ENCODE peak calls at places on chromosomes 1 and 21, in five cellular contexts. One of them, this sample, is unnamed. For H3K27me3, the result is how much of the 10 kb centered on the place peaks cover.

GRCh38 chr1:4754816-4755215 is 100.4 kb downstream of the AJAP1 start:
- DNase-seq in Peyer's patch: no peak
- DNase-seq in right cardiac atrium: no peak
- DNase-seq in MM.1S: no peak
- DNase-seq in body of pancreas: no peak
- DNase-seq in this sample: no peak

GRCh38 chr1:41023279-41023990 is 1.9 kb upstream of the SLFNL1 start:
- DNase-seq in Peyer's patch: no peak
- DNase-seq in body of pancreas: no peak
- DNase-seq in MM.1S: no peak
- DNase-seq in right cardiac atrium: no peak
- DNase-seq in this sample: no peak

GRCh38 chr1:26075421-26076144 is 8.2 kb upstream of the TRIM63 start:
- DNase-seq in MM.1S: no peak
- DNase-seq in body of pancreas: peak
- DNase-seq in right cardiac atrium: no peak
- DNase-seq in Peyer's patch: peak
- DNase-seq in this sample: no peak

GRCh38 chr1:178060789-178061556 is 32.9 kb upstream of the RASAL2 start:
- DNase-seq in MM.1S: no peak
- DNase-seq in Peyer's patch: no peak
- DNase-seq in right cardiac atrium: no peak
- DNase-seq in body of pancreas: peak
- DNase-seq in this sample: no peak

GRCh38 chr1:245969274-245969673 is 537.8 kb downstream of the SMYD3 start:
- DNase-seq in right cardiac atrium: no peak
- DNase-seq in body of pancreas: no peak
- DNase-seq in Peyer's patch: no peak
- DNase-seq in MM.1S: no peak
- DNase-seq in this sample: no peak

GRCh38 chr1:230879781-230880180 is 11.5 kb upstream of the C1orf198 start:
- DNase-seq in MM.1S: no peak
- DNase-seq in body of pancreas: no peak
- DNase-seq in Peyer's patch: no peak
- DNase-seq in right cardiac atrium: no peak
- DNase-seq in this sample: no peak

GRCh38 chr21:45537111-45537745 is 5.0 kb downstream of the SLC19A1 start:
- DNase-seq in right cardiac atrium: peak
- DNase-seq in body of pancreas: peak
- DNase-seq in Peyer's patch: peak
- DNase-seq in MM.1S: no peak
- DNase-seq in this sample: no peak

GRCh38 chr1:121558514-121558913 is 373.7 kb downstream of the SRGAP2C start:
- DNase-seq in Peyer's patch: no peak
- DNase-seq in right cardiac atrium: no peak
- DNase-seq in MM.1S: no peak
- DNase-seq in body of pancreas: no peak
- DNase-seq in this sample: no peak

GRCh38 chr1:91731815-91732214 is 154.1 kb downstream of the TGFBR3 start:
- DNase-seq in MM.1S: peak
- DNase-seq in body of pancreas: no peak
- DNase-seq in right cardiac atrium: no peak
- DNase-seq in Peyer's patch: no peak
- DNase-seq in this sample: peak

GRCh38 chr1:69459244-69459643 is 108.5 kb upstream of the LRRC7 start:
- DNase-seq in MM.1S: no peak
- DNase-seq in Peyer's patch: no peak
- DNase-seq in body of pancreas: no peak
- DNase-seq in right cardiac atrium: no peak
- DNase-seq in this sample: no peak

GRCh38 chr1:25914074-25914995 is 8.1 kb upstream of the STMN1 start:
- DNase-seq in Peyer's patch: no peak
- DNase-seq in body of pancreas: no peak
- DNase-seq in right cardiac atrium: no peak
- DNase-seq in MM.1S: no peak
- DNase-seq in this sample: no peak

GRCh38 chr1:23126801-23127200 is 41.9 kb downstream of the LUZP1 start:
- DNase-seq in right cardiac atrium: no peak
- DNase-seq in MM.1S: no peak
- DNase-seq in body of pancreas: no peak
- DNase-seq in Peyer's patch: no peak
- DNase-seq in this sample: no peak

GRCh38 chr1:31961536-31961935 is 23.4 kb upstream of the PTP4A2 start:
- DNase-seq in body of pancreas: no peak
- DNase-seq in MM.1S: no peak
- DNase-seq in right cardiac atrium: no peak
- DNase-seq in Peyer's patch: no peak
- DNase-seq in this sample: no peak

GRCh38 chr1:84121360-84121759 is 22.7 kb upstream of the PRKACB start:
- DNase-seq in body of pancreas: no peak
- DNase-seq in MM.1S: no peak
- DNase-seq in Peyer's patch: no peak
- DNase-seq in right cardiac atrium: no peak
- DNase-seq in this sample: no peak

GRCh38 chr1:31013187-31013864 is 52.2 kb downstream of the PUM1 start:
- DNase-seq in body of pancreas: no peak
- DNase-seq in MM.1S: no peak
- DNase-seq in right cardiac atrium: no peak
- DNase-seq in Peyer's patch: no peak
- DNase-seq in this sample: no peak

GRCh38 chr1:1273152-1273534 is 511 bp downstream of the UBE2J2 start:
- DNase-seq in body of pancreas: no peak
- DNase-seq in Peyer's patch: no peak
- DNase-seq in right cardiac atrium: no peak
- DNase-seq in MM.1S: no peak
- DNase-seq in this sample: no peak

GRCh38 chr1:113657126-113657525 is 102.2 kb downstream of the PHTF1 start:
- DNase-seq in right cardiac atrium: no peak
- DNase-seq in body of pancreas: no peak
- DNase-seq in Peyer's patch: no peak
- DNase-seq in MM.1S: peak
- DNase-seq in this sample: no peak

GRCh38 chr1:204190212-204191211 is 5.8 kb downstream of the KISS1 start:
- DNase-seq in MM.1S: no peak
- DNase-seq in body of pancreas: peak
- DNase-seq in right cardiac atrium: peak
- DNase-seq in Peyer's patch: peak
- DNase-seq in this sample: peak

GRCh38 chr1:38308780-38309179 is 262.2 kb upstream of the POU3F1 start:
- DNase-seq in MM.1S: no peak
- DNase-seq in Peyer's patch: no peak
- DNase-seq in body of pancreas: no peak
- DNase-seq in right cardiac atrium: no peak
- DNase-seq in this sample: no peak

GRCh38 chr1:53739109-53739681 is at the start of gene GLIS1:
- DNase-seq in body of pancreas: peak
- DNase-seq in Peyer's patch: peak
- DNase-seq in MM.1S: peak
- DNase-seq in right cardiac atrium: peak
- DNase-seq in this sample: peak

GRCh38 chr1:186574951-186575747 is 105.1 kb downstream of the PTGS2 start:
- DNase-seq in right cardiac atrium: no peak
- DNase-seq in Peyer's patch: no peak
- DNase-seq in MM.1S: no peak
- DNase-seq in body of pancreas: no peak
- DNase-seq in this sample: no peak

GRCh38 chr1:51516639-51517158 is 2.4 kb downstream of the EPS15 start:
- DNase-seq in Peyer's patch: no peak
- DNase-seq in MM.1S: no peak
- DNase-seq in body of pancreas: no peak
- DNase-seq in right cardiac atrium: no peak
- DNase-seq in this sample: no peak

GRCh38 chr21:33751120-33751519 is 108.8 kb downstream of the ITSN1 start:
- DNase-seq in body of pancreas: no peak
- DNase-seq in MM.1S: no peak
- DNase-seq in Peyer's patch: no peak
- DNase-seq in right cardiac atrium: no peak
- DNase-seq in this sample: no peak

GRCh38 chr1:221669441-221669840 is 72.4 kb downstream of the DUSP10 start:
- DNase-seq in body of pancreas: no peak
- DNase-seq in MM.1S: no peak
- DNase-seq in Peyer's patch: no peak
- DNase-seq in right cardiac atrium: no peak
- DNase-seq in this sample: no peak

GRCh38 chr1:243917863-243918565 is 68.0 kb upstream of the AKT3 start:
- DNase-seq in Peyer's patch: no peak
- DNase-seq in right cardiac atrium: peak
- DNase-seq in MM.1S: peak
- DNase-seq in body of pancreas: no peak
- DNase-seq in this sample: no peak

GRCh38 chr1:8597455-8597854 is 220.0 kb downstream of the RERE start:
- DNase-seq in right cardiac atrium: no peak
- DNase-seq in body of pancreas: no peak
- DNase-seq in MM.1S: no peak
- DNase-seq in Peyer's patch: no peak
- DNase-seq in this sample: no peak

GRCh38 chr1:202221911-202222909 is 28.6 kb downstream of the LGR6 start:
- DNase-seq in body of pancreas: no peak
- DNase-seq in MM.1S: no peak
- DNase-seq in Peyer's patch: no peak
- DNase-seq in right cardiac atrium: no peak
- DNase-seq in this sample: no peak

GRCh38 chr1:208349679-208350330 is 105.6 kb upstream of the PLXNA2 start:
- DNase-seq in MM.1S: no peak
- DNase-seq in right cardiac atrium: no peak
- DNase-seq in Peyer's patch: no peak
- DNase-seq in body of pancreas: no peak
- DNase-seq in this sample: no peak

GRCh38 chr1:42936309-42937078 is 22.2 kb downstream of the SLC2A1 start:
- DNase-seq in body of pancreas: no peak
- DNase-seq in MM.1S: no peak
- DNase-seq in right cardiac atrium: no peak
- DNase-seq in Peyer's patch: peak
- DNase-seq in this sample: no peak

GRCh38 chr1:112686417-112686816 is 12.0 kb downstream of the MOV10 start:
- DNase-seq in body of pancreas: no peak
- DNase-seq in right cardiac atrium: no peak
- DNase-seq in MM.1S: no peak
- DNase-seq in Peyer's patch: no peak
- DNase-seq in this sample: no peak

GRCh38 chr21:26842976-26843911 is 2.0 kb downstream of the ADAMTS1 start:
- DNase-seq in body of pancreas: peak
- DNase-seq in right cardiac atrium: peak
- DNase-seq in MM.1S: peak
- DNase-seq in Peyer's patch: peak
- DNase-seq in this sample: no peak

GRCh38 chr1:89855413-89856123 is 34.7 kb downstream of the LRRC8D start:
- DNase-seq in Peyer's patch: no peak
- DNase-seq in right cardiac atrium: no peak
- DNase-seq in body of pancreas: no peak
- DNase-seq in MM.1S: no peak
- DNase-seq in this sample: peak

GRCh38 chr1:41420877-41421276 is 59.6 kb downstream of the FOXO6 start:
- DNase-seq in body of pancreas: no peak
- DNase-seq in right cardiac atrium: peak
- DNase-seq in MM.1S: no peak
- DNase-seq in Peyer's patch: no peak
- DNase-seq in this sample: no peak

GRCh38 chr1:41799723-41800122 is 119.0 kb downstream of the HIVEP3 start:
- DNase-seq in MM.1S: no peak
- DNase-seq in right cardiac atrium: no peak
- DNase-seq in body of pancreas: no peak
- DNase-seq in Peyer's patch: no peak
- DNase-seq in this sample: no peak

GRCh38 chr1:24149854-24150227 is 6.9 kb upstream of the IL22RA1 start:
- DNase-seq in right cardiac atrium: peak
- DNase-seq in body of pancreas: peak
- DNase-seq in MM.1S: no peak
- DNase-seq in Peyer's patch: peak
- DNase-seq in this sample: peak
- H3K27me3 ChIP-seq in right cardiac atrium: under half
- H3K27me3 ChIP-seq in body of pancreas: under half
- H3K27me3 ChIP-seq in MM.1S: under half
- H3K27me3 ChIP-seq in Peyer's patch: under half
- H3K27me3 ChIP-seq in this sample: under half

GRCh38 chr1:184160236-184160635 is 108.7 kb downstream of the TSEN15 start:
- DNase-seq in right cardiac atrium: no peak
- DNase-seq in Peyer's patch: no peak
- DNase-seq in body of pancreas: no peak
- DNase-seq in MM.1S: no peak
- DNase-seq in this sample: peak
- H3K27ac ChIP-seq in right cardiac atrium: no peak
- H3K27ac ChIP-seq in Peyer's patch: peak
- H3K27ac ChIP-seq in body of pancreas: no peak
- H3K27ac ChIP-seq in MM.1S: no peak
- H3K27ac ChIP-seq in this sample: no peak

GRCh38 chr1:2633401-2633935 is 652 bp upstream of the MMEL1 start:
- DNase-seq in MM.1S: no peak
- DNase-seq in right cardiac atrium: peak
- DNase-seq in Peyer's patch: no peak
- DNase-seq in body of pancreas: no peak
- DNase-seq in this sample: no peak
- H3K27me3 ChIP-seq in MM.1S: half or more
- H3K27me3 ChIP-seq in right cardiac atrium: under half
- H3K27me3 ChIP-seq in Peyer's patch: under half
- H3K27me3 ChIP-seq in body of pancreas: under half
- H3K27me3 ChIP-seq in this sample: under half

GRCh38 chr1:59178803-59179202 is 118.1 kb upstream of the FGGY start:
- DNase-seq in body of pancreas: no peak
- DNase-seq in Peyer's patch: no peak
- DNase-seq in MM.1S: no peak
- DNase-seq in right cardiac atrium: peak
- DNase-seq in this sample: no peak
- H3K27ac ChIP-seq in body of pancreas: no peak
- H3K27ac ChIP-seq in Peyer's patch: no peak
- H3K27ac ChIP-seq in MM.1S: no peak
- H3K27ac ChIP-seq in right cardiac atrium: no peak
- H3K27ac ChIP-seq in this sample: no peak

GRCh38 chr1:10704383-10704882 is 92.0 kb downstream of the CASZ1 start:
- DNase-seq in body of pancreas: peak
- DNase-seq in right cardiac atrium: no peak
- DNase-seq in MM.1S: no peak
- DNase-seq in Peyer's patch: no peak
- DNase-seq in this sample: no peak

GRCh38 chr1:10698726-10699469 is 97.5 kb downstream of the CASZ1 start:
- DNase-seq in MM.1S: no peak
- DNase-seq in Peyer's patch: no peak
- DNase-seq in right cardiac atrium: no peak
- DNase-seq in body of pancreas: no peak
- DNase-seq in this sample: no peak

GRCh38 chr1:10699470-10699835 is 97.0 kb downstream of the CASZ1 start:
- DNase-seq in body of pancreas: no peak
- DNase-seq in MM.1S: no peak
- DNase-seq in right cardiac atrium: no peak
- DNase-seq in Peyer's patch: no peak
- DNase-seq in this sample: no peak

GRCh38 chr1:10703702-10704101 is 92.7 kb downstream of the CASZ1 start:
- DNase-seq in body of pancreas: no peak
- DNase-seq in right cardiac atrium: no peak
- DNase-seq in Peyer's patch: no peak
- DNase-seq in MM.1S: no peak
- DNase-seq in this sample: no peak

GRCh38 chr1:10701145-10701544 is 95.3 kb downstream of the CASZ1 start:
- DNase-seq in Peyer's patch: no peak
- DNase-seq in MM.1S: no peak
- DNase-seq in body of pancreas: no peak
- DNase-seq in right cardiac atrium: no peak
- DNase-seq in this sample: no peak
- H3K27me3 ChIP-seq in Peyer's patch: under half
- H3K27me3 ChIP-seq in MM.1S: half or more
- H3K27me3 ChIP-seq in body of pancreas: under half
- H3K27me3 ChIP-seq in right cardiac atrium: under half
- H3K27me3 ChIP-seq in this sample: under half

This sample was measured in CD4-positive, alpha-beta memory T cell.